ENCODE peak calls at places on chromosomes 5 and 9, in nine cellular contexts. D, T, O, Y, X, E, Q, H and N are unnamed samples.

GRCh38 chr5:14872070-14872989 is 752 bp upstream of the ANKH start:
- DNase-seq in D (peak), T (peak), O (peak), Y (peak), X (no peak), E (peak), Q (peak), H (peak), N (peak)

GRCh38 chr5:168334161-168335094 is 43.0 kb downstream of the WWC1 start:
- DNase-seq in D (no peak), T (no peak), O (peak), Y (peak), X (peak), E (no peak), Q (no peak), H (no peak), N (no peak)

GRCh38 chr9:127968717-127969383 is 11.9 kb downstream of the EEIG1 start:
- DNase-seq in D (no peak), T (no peak), O (peak), Y (peak), X (peak), E (peak), Q (no peak), H (peak), N (peak)

GRCh38 chr5:94391996-94392395 is 226.4 kb downstream of the KIAA0825 start:
- DNase-seq in D (no peak), T (no peak), O (no peak), Y (no peak), X (no peak), E (no peak), Q (no peak), H (no peak), N (no peak)

GRCh38 chr9:4375424-4376195 is 75.7 kb upstream of the GLIS3 start:
- DNase-seq in D (no peak), T (no peak), O (peak), Y (no peak), X (peak), E (no peak), Q (peak), H (peak), N (no peak)

GRCh38 chr9:91067306-91067860 is 265.8 kb downstream of the SYK start:
- DNase-seq in D (no peak), T (no peak), O (no peak), Y (no peak), X (no peak), E (no peak), Q (no peak), H (no peak), N (no peak)

GRCh38 chr5:157263586-157264090 is 2.3 kb upstream of the CYFIP2 start:
- DNase-seq in D (no peak), T (no peak), O (no peak), Y (no peak), X (no peak), E (no peak), Q (no peak), H (no peak), N (no peak)

GRCh38 chr9:10059044-10059443 is 553.8 kb downstream of the PTPRD start:
- DNase-seq in D (no peak), T (no peak), O (peak), Y (peak), X (peak), E (no peak), Q (no peak), H (no peak), N (no peak)

GRCh38 chr9:129394920-129395279 is 216.8 kb upstream of the IER5L start:
- DNase-seq in D (peak), T (no peak), O (no peak), Y (no peak), X (no peak), E (no peak), Q (no peak), H (no peak), N (no peak)

GRCh38 chr9:134731497-134732391 is 90.1 kb downstream of the COL5A1 start:
- DNase-seq in D (no peak), T (no peak), O (no peak), Y (no peak), X (no peak), E (no peak), Q (no peak), H (no peak), N (no peak)

GRCh38 chr5:154249786-154250185 is 59.3 kb downstream of the GALNT10 start:
- DNase-seq in D (no peak), T (no peak), O (no peak), Y (no peak), X (no peak), E (no peak), Q (no peak), H (no peak), N (no peak)

GRCh38 chr9:37370968-37371563 is 51.4 kb upstream of the GRHPR start:
- DNase-seq in D (no peak), T (no peak), O (no peak), Y (no peak), X (no peak), E (no peak), Q (no peak), H (no peak), N (no peak)

GRCh38 chr9:127179633-127180401 is 57.4 kb upstream of the ANGPTL2 start:
- DNase-seq in D (peak), T (no peak), O (no peak), Y (no peak), X (no peak), E (peak), Q (no peak), H (no peak), N (peak)

GRCh38 chr9:92709240-92709639 is 39.3 kb upstream of the IPPK start:
- DNase-seq in D (no peak), T (no peak), O (no peak), Y (no peak), X (no peak), E (no peak), Q (no peak), H (no peak), N (peak)

GRCh38 chr9:91116711-91117110 is 245.0 kb downstream of the AUH start:
- DNase-seq in D (no peak), T (no peak), O (no peak), Y (no peak), X (no peak), E (no peak), Q (no peak), H (no peak), N (no peak)

GRCh38 chr9:98917691-98918487 is 25.8 kb upstream of the COL15A1 start:
- DNase-seq in D (no peak), T (no peak), O (peak), Y (peak), X (no peak), E (peak), Q (no peak), H (no peak), N (no peak)

GRCh38 chr5:54311178-54311811 is 922 bp upstream of the ARL15 start:
- DNase-seq in D (no peak), T (no peak), O (peak), Y (no peak), X (peak), E (no peak), Q (peak), H (no peak), N (no peak)

GRCh38 chr9:7536310-7536939 is 263.2 kb downstream of the DMAC1 start:
- DNase-seq in D (no peak), T (no peak), O (peak), Y (peak), X (peak), E (peak), Q (peak), H (peak), N (peak)

GRCh38 chr5:95803271-95804148 is 19.0 kb downstream of the GLRX start:
- DNase-seq in D (no peak), T (no peak), O (no peak), Y (no peak), X (no peak), E (peak), Q (no peak), H (no peak), N (no peak)

GRCh38 chr5:57802131-57802530 is 319.5 kb upstream of the ACTBL2 start:
- DNase-seq in D (no peak), T (no peak), O (no peak), Y (no peak), X (peak), E (no peak), Q (no peak), H (no peak), N (no peak)

GRCh38 chr5:143968071-143968878 is 156.3 kb downstream of the HMHB1 start:
- DNase-seq in D (no peak), T (no peak), O (peak), Y (no peak), X (peak), E (no peak), Q (no peak), H (no peak), N (peak)

GRCh38 chr5:43020294-43020711 is 19.8 kb downstream of the ANXA2R start:
- DNase-seq in D (no peak), T (no peak), O (peak), Y (no peak), X (peak), E (no peak), Q (peak), H (peak), N (no peak)

GRCh38 chr5:145806923-145807322 is 28.2 kb downstream of the PRELID2 start:
- DNase-seq in D (no peak), T (no peak), O (no peak), Y (no peak), X (no peak), E (no peak), Q (no peak), H (no peak), N (no peak)

GRCh38 chr5:127359502-127359901 is 68.9 kb downstream of the MEGF10 start:
- DNase-seq in D (no peak), T (no peak), O (no peak), Y (no peak), X (no peak), E (no peak), Q (no peak), H (no peak), N (no peak)

GRCh38 chr9:110641350-110641749 is 27.2 kb upstream of the MUSK start:
- DNase-seq in D (no peak), T (no peak), O (no peak), Y (no peak), X (peak), E (no peak), Q (no peak), H (no peak), N (no peak)

GRCh38 chr5:73826761-73827450 is 200.9 kb downstream of the ARHGEF28 start:
- DNase-seq in D (no peak), T (no peak), O (peak), Y (peak), X (peak), E (no peak), Q (peak), H (peak), N (peak)

GRCh38 chr5:95771109-95771708 is 40.1 kb downstream of the RHOBTB3 start:
- DNase-seq in D (no peak), T (no peak), O (peak), Y (peak), X (no peak), E (peak), Q (no peak), H (no peak), N (no peak)

GRCh38 chr5:90557871-90558270 is 726 bp upstream of the ADGRV1 start:
- DNase-seq in D (no peak), T (no peak), O (no peak), Y (no peak), X (no peak), E (no peak), Q (no peak), H (no peak), N (no peak)

GRCh38 chr5:60856059-60856458 is 12.0 kb upstream of the ELOVL7 start:
- DNase-seq in D (no peak), T (no peak), O (peak), Y (no peak), X (no peak), E (no peak), Q (no peak), H (no peak), N (peak)

GRCh38 chr5:74199005-74199404 is 441.5 kb downstream of the ENC1 start:
- DNase-seq in D (no peak), T (no peak), O (no peak), Y (no peak), X (no peak), E (no peak), Q (no peak), H (no peak), N (no peak)

GRCh38 chr5:38414348-38414747 is 142.1 kb downstream of the LIFR start:
- DNase-seq in D (no peak), T (no peak), O (no peak), Y (no peak), X (no peak), E (no peak), Q (no peak), H (no peak), N (peak)